ENCODE peak calls at places on chromosomes 3 and 15, in ten cellular contexts. W, I, O, F, V, H, C, Y, E and P are unnamed samples.

GRCh38 chr3:59775781-59776270 is 726.0 kb upstream of the CFAP20DC start:
- DNase-seq in Y (no peak), E (no peak), O (no peak), C (no peak), I (no peak), H (no peak), W (no peak), F (no peak), V (no peak), P (no peak)

GRCh38 chr15:85756411-85757072 is 38.2 kb downstream of the KLHL25 start:
- DNase-seq in O (peak), W (no peak), V (no peak), F (no peak), H (no peak), C (no peak), E (no peak), Y (no peak), I (no peak), P (no peak)

GRCh38 chr3:100525753-100526612 is 33.6 kb downstream of the TMEM45A start:
- DNase-seq in E (no peak), V (peak), I (peak), C (peak), Y (no peak), F (peak), W (peak), H (no peak), O (peak), P (peak)

GRCh38 chr15:100211855-100212850 is 129.6 kb downstream of the ADAMTS17 start:
- DNase-seq in E (peak), H (no peak), C (peak), F (peak), O (peak), V (no peak), I (no peak), Y (no peak), W (peak), P (no peak)

GRCh38 chr3:57803647-57804081 is 47.6 kb downstream of the SLMAP start:
- DNase-seq in W (no peak), H (no peak), F (peak), O (no peak), C (no peak), I (peak), E (no peak), Y (no peak), V (peak), P (peak)

GRCh38 chr15:39434126-39434525 is 146.8 kb upstream of the THBS1 start:
- DNase-seq in W (no peak), C (no peak), E (peak), O (no peak), Y (no peak), H (no peak), I (no peak), F (no peak), V (no peak), P (no peak)

GRCh38 chr3:114451051-114451451 is 157.2 kb downstream of the TIGIT start:
- DNase-seq in W (no peak), E (no peak), H (no peak), F (no peak), Y (no peak), O (no peak), I (no peak), V (no peak), C (no peak), P (no peak)

GRCh38 chr15:40338041-40338657 is 2.6 kb downstream of the CCDC9B start:
- DNase-seq in E (peak), H (peak), W (peak), V (no peak), I (peak), Y (peak), C (peak), O (peak), F (peak), P (peak)

GRCh38 chr3:170429050-170429449 is 10.4 kb downstream of the CLDN11 start:
- DNase-seq in W (no peak), Y (no peak), E (peak), C (no peak), V (no peak), O (no peak), H (no peak), I (no peak), F (peak), P (no peak)

GRCh38 chr3:10977864-10978510 is 14.6 kb upstream of the SLC6A1 start:
- DNase-seq in C (no peak), E (no peak), F (no peak), V (peak), Y (no peak), I (no peak), O (no peak), H (no peak), W (no peak), P (no peak)

GRCh38 chr3:99780749-99781148 is 36.9 kb upstream of the CMSS1 start:
- DNase-seq in C (no peak), E (no peak), O (no peak), H (no peak), Y (no peak), W (no peak), I (no peak), V (no peak), F (no peak), P (no peak)

GRCh38 chr3:23999012-23999641 is 54.0 kb downstream of the NR1D2 start:
- DNase-seq in E (peak), Y (peak), O (peak), W (peak), H (peak), F (peak), V (no peak), I (peak), C (peak), P (peak)

GRCh38 chr3:1962531-1963090 is 136.1 kb upstream of the CNTN4 start:
- DNase-seq in V (no peak), F (no peak), O (no peak), I (no peak), C (no peak), H (no peak), E (no peak), Y (no peak), W (no peak), P (no peak)

GRCh38 chr15:57503911-57504598 is 87.6 kb upstream of the MYZAP start:
- DNase-seq in V (no peak), E (no peak), Y (no peak), C (no peak), O (no peak), I (no peak), F (peak), H (no peak), W (peak), P (peak)

GRCh38 chr3:23440416-23441294 is 237.5 kb downstream of the UBE2E2 start:
- DNase-seq in Y (no peak), O (no peak), H (no peak), V (no peak), I (no peak), F (no peak), W (no peak), E (no peak), C (no peak), P (no peak)

GRCh38 chr3:126811530-126811929 is 107.5 kb downstream of the CHCHD6 start:
- DNase-seq in F (peak), Y (no peak), I (no peak), E (no peak), O (no peak), C (no peak), W (no peak), H (no peak), V (no peak), P (peak)
- H3K4me3 ChIP-seq in F (no peak), Y (no peak), I (no peak), E (no peak), O (no peak), C (no peak), W (no peak), H (no peak), V (no peak), P (no peak)

GRCh38 chr3:78659386-78659987 is 1108.3 kb downstream of the ROBO1 start:
- DNase-seq in O (no peak), E (peak), H (no peak), W (peak), F (peak), C (peak), I (no peak), V (no peak), Y (no peak), P (peak)
- TF ChIP-seq CTCF in O (peak), E (peak), H (peak), W (peak), F (peak), C (peak), I (peak), V (no peak), Y (peak), P (peak)

DNA sequence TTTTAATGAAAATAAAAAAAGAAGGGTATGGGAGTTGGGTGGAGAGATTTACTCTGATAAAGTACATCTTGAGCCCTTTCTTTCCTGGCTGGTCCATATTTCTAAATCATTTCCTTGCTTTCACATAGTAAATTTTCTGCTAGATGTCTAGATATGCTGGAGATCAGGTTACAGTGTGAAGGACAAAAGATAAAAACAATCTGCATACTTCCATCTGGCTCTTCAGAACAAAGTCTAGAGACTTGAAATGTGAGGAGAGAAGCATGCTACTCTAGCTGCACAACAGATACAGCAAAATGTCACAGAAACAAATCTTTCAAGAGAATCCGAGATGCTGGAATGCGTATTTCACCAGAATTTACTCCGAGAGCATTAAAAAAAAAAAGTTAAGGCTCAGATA is 42.2 kb downstream of the FOXP1 start:
- DNase-seq in I (no peak), C (no peak), H (no peak), E (no peak), O (no peak), F (peak), Y (no peak), W (no peak), V (no peak), P (no peak)
- H3K4me3 ChIP-seq in I (no peak), C (no peak), H (no peak), E (no peak), O (no peak), F (no peak), Y (no peak), W (no peak), V (no peak), P (no peak)

DNA sequence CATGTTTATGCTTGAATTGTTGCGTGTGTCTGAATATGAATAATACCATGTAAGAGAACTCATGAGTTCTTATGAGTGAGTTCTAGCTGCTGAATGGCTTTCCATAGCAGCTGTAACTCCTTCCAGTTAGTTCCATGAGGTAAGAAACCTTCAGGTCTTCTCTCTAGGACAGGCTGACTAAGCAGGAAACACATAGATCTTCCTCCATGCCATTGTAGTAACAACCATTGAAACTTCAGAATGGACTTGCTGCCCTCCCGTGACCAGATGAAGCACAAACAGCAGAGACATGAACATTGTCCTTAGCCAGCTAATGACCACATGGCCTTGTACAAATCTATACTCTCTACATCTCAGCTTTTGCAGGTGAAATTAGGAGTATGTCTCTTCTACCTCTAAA is 200.0 kb downstream of the ZNF385D start:
- DNase-seq in F (peak), H (no peak), I (no peak), W (peak), C (no peak), Y (no peak), V (no peak), O (no peak), E (peak), P (peak)
- TF ChIP-seq CTCF in F (no peak), H (no peak), I (no peak), W (peak), C (no peak), Y (no peak), V (no peak), O (no peak), E (peak), P (no peak)

GRCh38 chr3:167287308-167287707 is 92.8 kb downstream of the ZBBX start:
- DNase-seq in F (no peak), O (no peak), W (no peak), I (no peak), Y (no peak), C (no peak), E (no peak), H (no peak), V (no peak), P (no peak)
- H3K4me3 ChIP-seq in F (no peak), O (no peak), W (no peak), I (no peak), Y (no peak), C (no peak), E (no peak), H (no peak), V (no peak), P (no peak)

DNA sequence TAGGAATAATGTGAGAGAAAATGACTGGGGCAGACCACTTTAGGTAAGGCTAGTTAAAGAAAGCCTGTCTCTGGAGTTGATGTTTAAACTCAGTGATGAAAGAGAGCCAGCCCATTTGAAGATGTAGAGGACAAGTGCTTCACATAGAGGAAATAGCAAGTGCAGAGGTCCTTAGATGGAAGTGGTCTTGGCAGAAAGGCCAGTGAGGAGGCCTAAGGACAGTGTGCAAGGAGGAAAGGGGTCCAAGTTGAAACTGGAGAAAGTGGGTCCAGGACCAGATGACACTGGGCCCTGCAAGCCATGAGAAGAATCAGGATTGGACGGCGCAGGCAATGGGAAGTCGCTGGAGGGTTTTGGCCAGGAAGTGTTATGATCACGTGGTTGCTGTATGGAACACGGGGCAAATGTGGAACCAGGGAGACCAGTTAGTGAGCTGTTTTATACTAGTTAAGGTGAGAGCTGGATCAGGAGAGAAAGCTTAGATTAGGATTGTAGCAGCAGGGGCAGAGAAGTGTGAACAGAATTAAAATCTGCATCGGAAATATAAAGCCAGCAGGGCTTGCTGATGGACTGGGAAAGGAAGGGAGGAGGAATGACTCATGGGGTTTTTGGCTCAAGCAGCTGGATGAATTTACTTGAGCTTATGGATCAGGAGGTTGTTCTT is 48.0 kb upstream of the SCAANT1 start:
- DNase-seq in Y (no peak), F (peak), I (peak), E (no peak), C (peak), V (no peak), W (no peak), H (peak), O (no peak), P (peak)
- TF ChIP-seq CTCF in Y (no peak), F (no peak), I (no peak), E (no peak), C (no peak), V (no peak), W (no peak), H (no peak), O (no peak), P (no peak)

GRCh38 chr3:154889227-154889634 is 190.9 kb upstream of the MME start:
- DNase-seq in O (no peak), V (no peak), W (no peak), H (no peak), F (no peak), Y (peak), C (no peak), E (no peak), I (no peak), P (no peak)

GRCh38 chr3:154886437-154886836 is 193.7 kb upstream of the MME start:
- DNase-seq in I (no peak), H (no peak), Y (no peak), F (peak), W (no peak), C (no peak), O (no peak), E (no peak), V (peak), P (peak)

GRCh38 chr3:154887869-154888268 is 192.2 kb upstream of the MME start:
- DNase-seq in V (no peak), O (no peak), C (no peak), F (no peak), E (no peak), W (no peak), I (no peak), Y (no peak), H (no peak), P (no peak)

GRCh38 chr3:154885016-154885415 is 195.1 kb upstream of the MME start:
- DNase-seq in Y (no peak), H (no peak), V (peak), W (no peak), E (no peak), I (no peak), C (no peak), O (no peak), F (peak), P (peak)

GRCh38 chr3:154888386-154888785 is 191.7 kb upstream of the MME start:
- DNase-seq in V (no peak), F (no peak), O (no peak), I (no peak), W (no peak), C (no peak), E (no peak), H (no peak), Y (no peak), P (no peak)
- H3K4me3 ChIP-seq in V (no peak), F (no peak), O (no peak), I (no peak), W (no peak), C (no peak), E (no peak), H (no peak), Y (no peak), P (no peak)

DNA sequence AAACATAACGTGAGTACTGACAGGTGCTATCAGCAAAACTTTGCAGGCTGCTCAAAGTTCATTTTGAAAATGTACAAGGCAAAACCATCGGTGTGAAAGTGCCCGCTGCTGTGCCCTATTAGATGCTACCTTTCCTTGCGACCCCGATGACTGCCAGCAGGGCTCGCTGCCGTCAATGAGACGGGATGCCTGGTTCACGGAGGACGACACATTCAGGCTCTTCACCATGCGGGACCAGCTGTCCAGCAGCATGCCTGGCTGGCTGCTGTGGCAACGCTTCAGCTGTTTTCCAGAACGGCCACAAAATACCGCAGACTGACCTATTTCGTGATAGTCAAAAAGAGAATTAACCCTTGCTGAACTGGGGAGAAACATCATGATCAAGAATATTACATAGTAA is 92.7 kb upstream of the OCA2 start:
- DNase-seq in C (peak), O (no peak), W (peak), H (peak), F (peak), E (no peak), V (no peak), Y (peak), I (peak), P (peak)
- TF ChIP-seq CTCF in C (peak), O (no peak), W (peak), H (peak), F (peak), E (no peak), V (peak), Y (peak), I (peak), P (peak)